ENCODE peak calls at places on chromosomes 3 and 15, in seven cellular contexts. V is foreskin fibroblast, Y is B cell, R is GM06990, C is AG10803, S is brain microvascular endothelial cell, E is endothelial cell. W is an unnamed sample.

GRCh38 chr3:9397911-9398714 is 698 bp downstream of the SETD5 start:
- DNase-seq in S (peak), E (peak), Y (peak), V (peak), C (peak), R (peak), W (peak)

GRCh38 chr3:23488618-23489017 is 285.5 kb downstream of the UBE2E2 start:
- DNase-seq in R (no peak), Y (no peak), E (no peak), C (no peak), S (no peak), V (no peak), W (no peak)

GRCh38 chr15:87293016-87293415 is 963.5 kb downstream of the NTRK3 start:
- DNase-seq in S (no peak), E (no peak), V (no peak), C (peak), R (no peak), Y (no peak), W (no peak)

GRCh38 chr3:25897019-25897418 is 107.1 kb downstream of the OXSM start:
- DNase-seq in R (no peak), V (no peak), E (peak), S (peak), C (no peak), Y (peak), W (no peak)

GRCh38 chr3:127668906-127669305 is 3.8 kb upstream of the ABTB1 start:
- DNase-seq in V (no peak), E (no peak), C (no peak), R (no peak), Y (no peak), S (no peak), W (peak)

GRCh38 chr3:42886294-42886822 is 10.7 kb upstream of the CYP8B1 start:
- DNase-seq in S (no peak), Y (no peak), E (no peak), R (no peak), C (no peak), V (no peak), W (no peak)

GRCh38 chr3:119346076-119346496 is 51.9 kb downstream of the ARHGAP31 start:
- DNase-seq in E (no peak), Y (no peak), S (no peak), C (no peak), V (no peak), R (no peak), W (no peak)

GRCh38 chr15:32881528-32881927 is 163.7 kb downstream of the GREM1 start:
- DNase-seq in C (no peak), E (no peak), Y (no peak), V (no peak), S (no peak), R (no peak), W (no peak)

GRCh38 chr15:67335534-67336222 is 81.1 kb downstream of the IQCH start:
- DNase-seq in R (no peak), E (no peak), C (no peak), S (no peak), Y (no peak), V (no peak), W (no peak)

GRCh38 chr3:15496341-15496664 is 25.2 kb downstream of the COLQ start:
- DNase-seq in C (no peak), R (no peak), E (no peak), Y (no peak), V (no peak), S (no peak), W (no peak)

GRCh38 chr3:191438150-191438814 is 22.7 kb upstream of the PYDC2 start:
- DNase-seq in S (no peak), R (no peak), E (no peak), V (no peak), Y (no peak), C (no peak), W (no peak)

GRCh38 chr3:50333744-50334328 is 5.8 kb upstream of the TUSC2 start:
- DNase-seq in C (peak), Y (no peak), S (peak), E (no peak), V (peak), R (no peak), W (no peak)

GRCh38 chr3:114418724-114419543 is 125.1 kb downstream of the TIGIT start:
- DNase-seq in S (peak), E (no peak), R (peak), C (peak), Y (peak), V (peak), W (no peak)

GRCh38 chr3:123155471-123156011 is 46.2 kb upstream of the SEC22A start:
- DNase-seq in S (no peak), R (no peak), E (no peak), V (no peak), Y (no peak), C (no peak), W (peak)

GRCh38 chr3:197122394-197122793 is 92.8 kb upstream of the MELTF start:
- DNase-seq in V (no peak), Y (no peak), C (no peak), E (no peak), R (no peak), S (no peak), W (no peak)

GRCh38 chr3:15899438-15899837 is 101.7 kb upstream of the ANKRD28 start:
- DNase-seq in C (peak), R (no peak), Y (no peak), V (peak), E (no peak), S (peak), W (no peak)

GRCh38 chr3:148254402-148254801 is 443.3 kb upstream of the AGTR1 start:
- DNase-seq in V (no peak), E (no peak), R (no peak), Y (no peak), S (no peak), C (no peak), W (no peak)

GRCh38 chr3:129021140-129021551 is 20.0 kb downstream of the EFCC1 start:
- DNase-seq in E (no peak), S (no peak), C (peak), V (peak), Y (no peak), R (no peak), W (no peak)

GRCh38 chr3:133662256-133662773 is 574 bp upstream of the TOPBP1 start:
- DNase-seq in E (peak), V (peak), R (peak), Y (peak), S (peak), C (peak), W (no peak)

GRCh38 chr3:24496529-24497482 is 2.2 kb upstream of the THRB start:
- DNase-seq in S (peak), C (peak), E (peak), Y (peak), V (peak), R (no peak), W (peak)

GRCh38 chr3:112424394-112424793 is 74.9 kb downstream of the BTLA start:
- DNase-seq in V (no peak), R (no peak), Y (no peak), E (no peak), S (no peak), C (no peak), W (no peak)

GRCh38 chr15:29126208-29126536 is 143.4 kb downstream of the NSMCE3 start:
- DNase-seq in E (no peak), C (no peak), V (no peak), R (no peak), S (no peak), Y (no peak), W (no peak)

GRCh38 chr3:98185180-98185579 is 18.7 kb downstream of the OR5H15 start:
- DNase-seq in Y (no peak), R (no peak), S (no peak), E (no peak), V (no peak), C (no peak), W (no peak)

GRCh38 chr3:62261800-62262199 is 111.5 kb downstream of the FEZF2 start:
- DNase-seq in C (no peak), Y (no peak), R (no peak), E (no peak), V (no peak), S (no peak), W (no peak)

GRCh38 chr3:1611824-1612223 is 486.8 kb upstream of the CNTN4 start:
- DNase-seq in Y (no peak), V (no peak), E (no peak), S (no peak), R (no peak), C (no peak), W (no peak)

GRCh38 chr3:82163907-82164520 is 402.6 kb upstream of the GBE1 start:
- DNase-seq in C (peak), E (no peak), S (no peak), V (peak), R (no peak), Y (peak), W (no peak)

DNA sequence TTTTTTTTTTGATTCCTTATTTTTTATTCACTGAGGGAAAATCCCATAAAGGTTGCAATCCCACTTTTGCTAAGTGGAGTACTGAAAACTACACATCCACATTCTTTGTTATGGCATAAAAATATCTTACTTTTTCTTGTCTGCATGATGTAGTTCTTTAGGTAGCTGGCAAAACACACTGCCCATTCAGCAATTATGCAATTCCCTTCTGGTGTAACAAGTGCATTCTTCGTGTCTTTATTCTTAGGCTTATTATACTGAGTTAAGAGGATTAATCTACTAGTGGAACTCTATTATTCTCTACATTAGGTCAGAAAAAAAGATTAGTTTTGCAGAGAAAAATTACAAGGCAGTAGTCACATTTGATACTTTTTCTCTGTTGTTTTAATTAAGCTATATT is 403.8 kb upstream of the GBE1 start:
- DNase-seq in E (no peak), C (no peak), R (no peak), V (no peak), Y (no peak), S (no peak), W (no peak)
- TF ChIP-seq CTCF in E (no peak), C (no peak), R (no peak), V (no peak), Y (no peak), S (no peak), W (no peak)

DNA sequence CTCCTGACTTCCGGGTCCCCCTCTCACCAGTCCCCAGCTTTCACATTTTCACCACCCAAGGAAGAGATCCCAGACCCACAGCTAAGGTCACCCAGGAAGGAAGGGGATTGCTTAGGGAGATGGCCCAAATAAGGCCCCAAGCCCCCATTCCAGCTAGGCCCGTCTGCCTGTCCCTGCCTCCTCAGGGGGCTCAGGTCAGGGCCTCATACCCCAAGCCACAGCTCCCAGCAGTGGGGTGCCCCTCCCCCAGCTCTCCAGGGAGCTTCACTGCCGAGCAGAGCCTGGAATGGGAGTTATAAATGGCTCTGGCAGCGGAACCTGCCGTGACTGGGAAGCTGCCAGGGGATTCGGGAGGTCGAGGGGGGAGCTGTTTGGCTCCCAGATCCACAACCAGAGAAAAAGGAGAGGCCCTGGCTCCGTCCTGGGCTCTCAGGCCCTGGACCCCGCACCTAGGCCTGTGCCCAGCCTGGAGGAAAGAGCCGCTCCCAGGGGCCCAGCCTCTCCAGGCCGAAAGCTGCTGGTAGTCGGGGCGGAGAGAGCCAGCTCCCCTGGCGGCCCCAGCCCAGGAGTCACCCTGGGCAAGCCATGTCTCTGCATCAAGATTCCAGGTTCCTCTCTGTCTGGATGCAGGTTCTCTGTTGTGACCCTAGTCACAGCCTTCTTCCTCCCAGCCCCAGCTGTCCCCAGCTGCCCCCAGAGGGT is 550 bp downstream of the CCDC9B start:
- DNase-seq in V (peak), S (no peak), Y (no peak), E (no peak), C (peak), R (no peak), W (peak)
- TF ChIP-seq CTCF in V (no peak), S (no peak), Y (no peak), E (no peak), C (no peak), R (no peak), W (no peak)

GRCh38 chr3:13597661-13598060 is 48.7 kb downstream of the FBLN2 start:
- DNase-seq in Y (no peak), E (no peak), V (no peak), R (no peak), S (no peak), C (no peak), W (no peak)
- TF ChIP-seq CTCF in Y (no peak), E (no peak), V (no peak), R (no peak), S (no peak), C (no peak), W (no peak)

DNA sequence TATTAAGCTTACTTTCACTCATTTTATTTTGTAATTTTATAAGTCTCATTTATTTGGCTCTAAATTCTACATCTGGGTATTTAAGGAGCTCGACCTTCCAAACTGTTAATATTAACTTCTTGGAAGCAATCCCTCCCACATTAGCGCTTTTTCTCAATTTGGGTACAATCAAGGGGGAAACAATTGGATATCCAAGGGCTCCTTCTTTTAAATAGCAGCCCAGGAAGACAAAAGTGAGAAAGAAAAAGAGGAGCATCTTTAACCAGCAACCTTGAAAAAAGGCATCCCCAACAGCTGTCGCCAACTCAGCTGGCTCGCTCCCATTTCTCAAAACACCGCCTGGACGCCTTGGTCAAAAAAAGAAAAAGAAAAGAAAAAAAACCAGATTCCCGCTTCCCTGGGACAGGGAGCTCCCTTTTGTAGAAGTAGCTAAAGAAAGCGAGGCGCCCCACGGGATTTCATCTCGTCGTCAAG is 864 bp downstream of the C3orf70 start:
- DNase-seq in C (peak), V (peak), R (no peak), S (no peak), Y (no peak), E (no peak), W (no peak)
- TF ChIP-seq CTCF in C (no peak), V (no peak), R (no peak), S (no peak), Y (no peak), E (no peak), W (no peak)

DNA sequence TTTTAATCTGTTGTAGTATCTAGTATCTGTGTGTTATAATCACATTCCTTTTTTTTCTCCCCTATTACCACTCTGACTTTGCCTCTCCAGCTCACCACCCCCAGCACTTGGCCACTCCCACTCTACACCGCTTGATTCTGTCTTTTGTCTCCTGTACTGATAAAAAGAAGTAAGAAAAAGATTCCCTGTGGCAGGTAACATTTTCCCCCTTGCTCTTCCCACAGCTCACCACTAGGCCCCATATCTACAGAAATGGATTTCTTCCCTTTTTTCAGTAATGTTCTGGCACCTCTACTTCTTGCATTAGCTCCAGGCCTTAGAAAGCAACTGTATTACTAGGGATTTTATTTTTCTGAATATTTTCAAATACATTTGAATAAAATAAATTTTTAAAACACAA is 25.6 kb downstream of the KCNH8 start:
- DNase-seq in S (no peak), R (no peak), Y (no peak), V (no peak), E (no peak), C (no peak), W (no peak)
- TF ChIP-seq CTCF in S (no peak), R (no peak), Y (no peak), V (no peak), E (peak), C (no peak), W (no peak)

GRCh38 chr3:20245781-20246180 is 59.8 kb upstream of the SGO1 start:
- DNase-seq in S (no peak), E (no peak), R (no peak), C (no peak), V (no peak), Y (no peak), W (no peak)
- TF ChIP-seq CTCF in S (no peak), E (no peak), R (no peak), C (no peak), V (no peak), Y (no peak), W (no peak)

GRCh38 chr3:138781012-138781470 is 53.7 kb downstream of the PIK3CB start:
- DNase-seq in Y (no peak), R (no peak), C (no peak), S (no peak), V (no peak), E (no peak), W (peak)

GRCh38 chr3:138775254-138775595 is 59.5 kb downstream of the PIK3CB start:
- DNase-seq in S (no peak), Y (no peak), E (no peak), V (peak), R (no peak), C (peak), W (no peak)

GRCh38 chr3:138778643-138779042 is 56.1 kb downstream of the PIK3CB start:
- DNase-seq in Y (no peak), V (no peak), R (no peak), E (no peak), C (no peak), S (no peak), W (no peak)

GRCh38 chr3:138774529-138775253 is 60.0 kb downstream of the PIK3CB start:
- DNase-seq in V (peak), Y (no peak), R (no peak), S (peak), E (no peak), C (peak), W (peak)

GRCh38 chr3:138776961-138777360 is 57.8 kb downstream of the PIK3CB start:
- DNase-seq in V (no peak), E (no peak), R (no peak), C (no peak), S (no peak), Y (no peak), W (no peak)
- TF ChIP-seq CTCF in V (no peak), E (no peak), R (no peak), C (no peak), S (no peak), Y (no peak), W (no peak)

DNA sequence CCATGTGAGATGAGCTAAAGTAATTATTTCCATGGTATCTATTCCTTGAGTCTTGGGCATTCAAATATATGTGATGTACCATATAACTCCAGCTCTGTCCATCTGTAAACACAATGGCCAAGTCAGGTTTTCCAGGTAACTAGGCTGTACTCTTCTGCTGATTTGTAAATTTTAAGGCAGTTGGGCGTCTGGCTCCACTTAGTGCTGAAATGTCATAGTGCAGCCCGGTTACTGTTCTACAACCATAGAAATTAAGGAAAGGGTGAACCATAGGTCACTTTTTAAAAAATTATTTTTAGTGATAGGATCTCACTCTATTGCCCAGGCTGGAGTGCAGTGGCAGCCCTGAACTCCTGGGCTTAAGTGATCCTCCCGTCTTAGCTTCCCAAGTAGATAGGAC is 44.7 kb upstream of the GOLM2 start:
- DNase-seq in R (no peak), Y (no peak), E (no peak), C (no peak), V (peak), S (no peak), W (no peak)
- TF ChIP-seq CTCF in R (peak), Y (no peak), E (no peak), C (peak), V (no peak), S (peak), W (no peak)

DNA sequence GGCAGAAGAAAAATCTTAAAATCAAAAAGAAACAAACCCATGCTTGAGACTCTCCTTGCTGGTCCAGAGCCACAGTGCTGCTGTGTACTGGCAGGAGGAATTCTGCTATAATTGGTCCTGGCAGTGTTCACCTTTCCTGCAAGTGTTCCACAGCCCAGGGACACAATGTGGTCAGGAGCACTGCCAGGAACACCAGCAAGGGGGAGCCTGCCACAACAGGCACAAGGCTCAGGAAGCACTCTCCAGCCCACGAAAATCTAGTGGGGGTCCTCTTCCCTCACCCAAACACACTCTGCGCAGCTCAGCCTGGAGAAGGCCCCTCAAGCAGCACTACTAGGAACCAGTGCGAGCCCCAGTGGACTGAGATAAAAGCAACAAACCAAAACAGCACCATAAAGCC is 92.9 kb downstream of the UBE3A start:
- DNase-seq in R (no peak), Y (no peak), E (peak), S (peak), C (peak), V (no peak), W (no peak)
- TF ChIP-seq CTCF in R (no peak), Y (no peak), E (no peak), S (peak), C (peak), V (no peak), W (no peak)

GRCh38 chr15:49918106-49918505 is 200.9 kb downstream of the ATP8B4 start:
- DNase-seq in E (no peak), Y (no peak), R (no peak), C (peak), V (no peak), S (peak), W (no peak)
- TF ChIP-seq CTCF in E (no peak), Y (no peak), R (no peak), C (no peak), V (no peak), S (no peak), W (no peak)

W was measured in stomach.